ENCODE peak calls at places on chromosomes 12 and 14, in four cellular contexts. I is A549, P is K562, N is GM23338. K is an unnamed sample.

GRCh38 chr12:92608418-92609091 is 94.2 kb upstream of the PLEKHG7 start:
- DNase-seq in I (peak), P (peak), N (peak), K (no peak)

GRCh38 chr12:106303202-106303820 is 778 bp downstream of the TCP11L2 start:
- DNase-seq in I (peak), P (peak), N (peak), K (no peak)

GRCh38 chr12:14810953-14811483 is 3.0 kb downstream of the SMCO3 start:
- DNase-seq in I (peak), P (peak), N (peak), K (no peak)

GRCh38 chr14:68168460-68169109 is 349.0 kb downstream of the RAD51B start:
- DNase-seq in I (no peak), P (no peak), N (no peak), K (no peak)

GRCh38 chr14:55103005-55103640 is 25.9 kb upstream of the LGALS3 start:
- DNase-seq in I (peak), P (peak), N (peak), K (no peak)

GRCh38 chr12:89831696-89832095 is 123.1 kb upstream of the ATP2B1 start:
- DNase-seq in I (no peak), P (no peak), N (no peak), K (no peak)

GRCh38 chr14:24310666-24311604 is at the start of gene LTB4R:
- DNase-seq in I (no peak), P (no peak), N (peak), K (peak)

GRCh38 chr12:48197549-48197966 is 5.5 kb downstream of the OR10AD1 start:
- DNase-seq in I (peak), P (peak), N (peak), K (peak)

GRCh38 chr12:88062464-88062863 is 33.3 kb upstream of the C12orf50 start:
- DNase-seq in I (no peak), P (no peak), N (no peak), K (no peak)

GRCh38 chr14:104999361-104999760 is 13.8 kb downstream of the CLBA1 start:
- DNase-seq in I (no peak), P (no peak), N (no peak), K (no peak)

GRCh38 chr14:99728981-99729451 is 44.9 kb downstream of the CYP46A1 start:
- DNase-seq in I (no peak), P (no peak), N (no peak), K (no peak)

GRCh38 chr14:52596320-52596719 is 43.7 kb downstream of the GPR137C start:
- DNase-seq in I (no peak), P (no peak), N (peak), K (no peak)

GRCh38 chr12:1439201-1439600 is 155.2 kb downstream of the FBXL14 start:
- DNase-seq in I (no peak), P (no peak), N (no peak), K (no peak)

GRCh38 chr12:77999074-77999715 is 168.5 kb downstream of the NAV3 start:
- DNase-seq in I (no peak), P (no peak), N (no peak), K (peak)

GRCh38 chr14:98189521-98189920 is 1082.5 kb downstream of the BCL11B start:
- DNase-seq in I (no peak), P (no peak), N (no peak), K (no peak)

GRCh38 chr12:78245111-78245510 is 414.4 kb downstream of the NAV3 start:
- DNase-seq in I (no peak), P (no peak), N (no peak), K (no peak)

GRCh38 chr12:4857472-4858291 is 52.0 kb upstream of the KCNA1 start:
- DNase-seq in I (peak), P (peak), N (peak), K (no peak)

GRCh38 chr12:118773956-118774723 is 207.2 kb upstream of the SRRM4 start:
- DNase-seq in I (no peak), P (no peak), N (peak), K (no peak)

GRCh38 chr12:52682938-52683574 is 2.8 kb upstream of the KRT1 start:
- DNase-seq in I (no peak), P (no peak), N (no peak), K (no peak)

GRCh38 chr14:60670994-60671393 is 21.7 kb upstream of the SIX1 start:
- DNase-seq in I (no peak), P (no peak), N (no peak), K (no peak)

GRCh38 chr12:26406391-26406790 is 211.0 kb downstream of the SSPN start:
- DNase-seq in I (no peak), P (no peak), N (no peak), K (no peak)

GRCh38 chr12:89731614-89732013 is 23.0 kb upstream of the ATP2B1 start:
- DNase-seq in I (no peak), P (no peak), N (no peak), K (no peak)

GRCh38 chr12:101407054-101407437 is 526 bp downstream of the ARL1 start:
- DNase-seq in I (no peak), P (no peak), N (peak), K (no peak)

GRCh38 chr12:124390442-124391116 is 95.7 kb downstream of the RFLNA start:
- DNase-seq in I (peak), P (no peak), N (no peak), K (peak)

GRCh38 chr14:73058923-73059311 is 583 bp downstream of the RBM25 start:
- DNase-seq in I (peak), P (peak), N (peak), K (peak)

GRCh38 chr14:65100905-65101541 is 1.3 kb downstream of the MAX start:
- DNase-seq in I (no peak), P (no peak), N (no peak), K (no peak)

GRCh38 chr14:97021001-97021400 is 223.8 kb downstream of the VRK1 start:
- DNase-seq in I (no peak), P (peak), N (no peak), K (peak)

GRCh38 chr12:124399622-124400021 is 104.7 kb downstream of the RFLNA start:
- DNase-seq in I (peak), P (peak), N (peak), K (no peak)

GRCh38 chr14:100271247-100271939 is 32.4 kb downstream of the YY1 start:
- DNase-seq in I (peak), P (peak), N (peak), K (no peak)

GRCh38 chr12:112891093-112892024 is 15.4 kb upstream of the OAS1 start:
- DNase-seq in I (no peak), P (no peak), N (no peak), K (no peak)

GRCh38 chr14:75496755-75497154 is 25.5 kb upstream of the BATF start:
- DNase-seq in I (no peak), P (no peak), N (no peak), K (no peak)
- TF ChIP-seq REST in I (peak), P (no peak), N (peak), K (peak)

DNA sequence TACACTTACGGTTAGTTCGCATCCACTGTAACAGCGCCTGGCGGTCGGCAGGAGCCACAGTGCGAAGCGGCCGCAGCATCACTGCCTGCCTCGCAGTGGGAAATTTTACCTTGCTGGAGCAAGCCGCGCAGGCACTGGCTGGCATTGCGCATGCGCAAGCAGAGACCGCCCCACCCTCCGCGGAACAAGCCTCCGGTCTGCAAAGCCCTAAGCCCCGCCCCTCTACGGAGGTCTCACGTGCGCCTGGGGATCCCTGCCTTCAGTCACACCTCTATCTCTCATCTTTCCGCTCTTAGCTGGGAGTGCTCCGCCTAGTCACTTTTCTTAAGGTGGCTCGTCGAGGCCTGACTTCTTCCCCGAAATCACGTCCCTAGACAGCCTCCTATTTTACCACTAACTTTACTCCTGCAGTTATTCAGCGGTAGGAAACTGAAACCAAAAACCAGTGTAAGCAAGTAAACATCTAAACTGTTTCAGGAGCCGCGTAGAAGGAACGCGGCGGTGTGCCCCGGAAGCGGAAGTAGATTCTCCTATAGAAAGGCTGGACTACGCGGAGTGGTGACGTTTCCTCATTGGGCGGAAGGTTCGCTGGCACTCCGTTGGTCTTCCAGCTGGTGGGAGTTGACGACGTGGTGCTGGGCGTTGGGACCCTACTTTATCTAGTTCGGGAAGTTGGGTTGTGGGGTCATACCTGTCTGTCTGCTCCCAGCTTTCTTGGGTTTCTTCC is at the start of gene SRP54:
- DNase-seq in I (peak), P (peak), N (peak), K (peak)
- TF ChIP-seq CTCF in I (no peak), P (no peak), N (no peak), K (no peak)

GRCh38 chr12:27919671-27920235 is 52.8 kb downstream of the PTHLH start:
- DNase-seq in I (no peak), P (no peak), N (no peak), K (no peak)

GRCh38 chr12:27915536-27915935 is 57.0 kb downstream of the PTHLH start:
- DNase-seq in I (no peak), P (no peak), N (no peak), K (no peak)

GRCh38 chr12:27913999-27914614 is 58.4 kb downstream of the PTHLH start:
- DNase-seq in I (no peak), P (no peak), N (no peak), K (no peak)

GRCh38 chr12:27911397-27911796 is 61.1 kb downstream of the PTHLH start:
- DNase-seq in I (no peak), P (no peak), N (no peak), K (no peak)

GRCh38 chr12:27914956-27915355 is 57.6 kb downstream of the PTHLH start:
- DNase-seq in I (no peak), P (no peak), N (no peak), K (no peak)
- TF ChIP-seq REST in I (no peak), P (no peak), N (no peak), K (no peak)

DNA sequence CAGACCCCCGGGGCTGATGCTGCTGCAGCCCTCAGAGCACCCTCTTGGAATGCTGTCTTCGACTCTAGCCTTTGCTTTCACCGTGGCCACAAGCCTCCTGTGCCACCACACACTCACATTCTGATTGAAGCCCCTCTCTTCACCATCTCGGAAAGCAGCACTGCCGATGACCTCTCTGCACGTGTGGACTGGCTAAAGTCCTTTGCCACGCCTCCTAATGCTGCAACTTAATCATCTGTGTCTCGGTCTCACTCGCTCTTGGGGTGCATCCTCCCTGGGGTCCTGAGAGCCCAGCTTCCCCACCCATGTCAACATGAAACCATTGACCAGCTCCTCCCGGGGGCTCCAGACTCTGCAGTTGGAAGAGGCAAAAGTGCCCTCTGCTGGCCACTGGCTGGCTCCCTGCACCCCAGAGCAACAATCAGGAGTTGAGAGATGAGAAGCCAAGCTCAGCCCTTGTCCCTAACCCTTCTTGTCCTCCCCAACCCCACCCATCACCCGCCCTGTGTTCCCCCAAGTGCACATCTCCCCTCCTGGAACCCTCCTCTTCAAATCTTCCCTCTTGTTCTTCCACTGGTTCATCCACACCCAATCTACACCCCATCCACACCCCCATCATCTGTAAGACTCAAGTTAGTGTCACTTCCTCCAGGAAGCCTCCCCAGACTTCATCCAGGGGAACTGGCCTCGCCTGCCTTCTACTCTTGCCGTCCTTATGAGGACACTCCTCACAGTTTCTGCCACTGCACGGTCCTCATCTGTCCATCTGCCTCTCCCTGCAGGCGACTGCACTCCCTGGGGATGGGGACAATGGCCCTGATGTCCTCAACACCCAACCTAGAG is 23.6 kb upstream of the FAM181A start:
- DNase-seq in I (peak), P (peak), N (peak), K (no peak)
- TF ChIP-seq CTCF in I (peak), P (peak), N (peak), K (peak)

GRCh38 chr14:87045241-87045640 is 947.7 kb downstream of the GALC start:
- DNase-seq in I (no peak), P (no peak), N (no peak), K (no peak)

GRCh38 chr14:87049886-87050820 is 942.8 kb downstream of the GALC start:
- DNase-seq in I (peak), P (no peak), N (peak), K (peak)

GRCh38 chr14:87045956-87046355 is 947.0 kb downstream of the GALC start:
- DNase-seq in I (no peak), P (no peak), N (no peak), K (no peak)

GRCh38 chr14:87044807-87045206 is 948.2 kb downstream of the GALC start:
- DNase-seq in I (no peak), P (no peak), N (no peak), K (no peak)

DNA sequence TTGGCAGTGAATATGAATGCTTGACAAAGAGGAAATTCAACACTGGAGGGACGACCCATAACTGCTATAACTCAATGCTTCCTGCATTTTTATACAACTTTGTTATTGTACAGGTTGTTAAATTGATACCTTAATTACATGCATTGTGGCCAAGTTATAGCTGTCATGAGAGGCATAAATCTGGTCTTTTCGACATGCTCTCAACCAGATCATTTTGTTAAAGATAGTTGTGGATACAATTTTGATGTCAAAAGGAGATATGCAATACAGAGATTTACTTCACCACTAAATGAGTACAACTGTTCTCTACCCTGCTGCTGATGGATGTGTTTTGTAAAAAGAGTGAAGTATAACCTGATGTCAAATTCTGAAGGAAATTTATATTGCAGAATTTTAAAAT is 946.0 kb downstream of the GALC start:
- DNase-seq in I (no peak), P (no peak), N (no peak), K (no peak)
- TF ChIP-seq REST in I (no peak), P (no peak), N (no peak), K (no peak)

GRCh38 chr14:44149597-44149996 is 357.5 kb downstream of the FSCB start:
- DNase-seq in I (peak), P (peak), N (peak), K (no peak)
- TF ChIP-seq CTCF in I (peak), P (no peak), N (peak), K (peak)

DNA sequence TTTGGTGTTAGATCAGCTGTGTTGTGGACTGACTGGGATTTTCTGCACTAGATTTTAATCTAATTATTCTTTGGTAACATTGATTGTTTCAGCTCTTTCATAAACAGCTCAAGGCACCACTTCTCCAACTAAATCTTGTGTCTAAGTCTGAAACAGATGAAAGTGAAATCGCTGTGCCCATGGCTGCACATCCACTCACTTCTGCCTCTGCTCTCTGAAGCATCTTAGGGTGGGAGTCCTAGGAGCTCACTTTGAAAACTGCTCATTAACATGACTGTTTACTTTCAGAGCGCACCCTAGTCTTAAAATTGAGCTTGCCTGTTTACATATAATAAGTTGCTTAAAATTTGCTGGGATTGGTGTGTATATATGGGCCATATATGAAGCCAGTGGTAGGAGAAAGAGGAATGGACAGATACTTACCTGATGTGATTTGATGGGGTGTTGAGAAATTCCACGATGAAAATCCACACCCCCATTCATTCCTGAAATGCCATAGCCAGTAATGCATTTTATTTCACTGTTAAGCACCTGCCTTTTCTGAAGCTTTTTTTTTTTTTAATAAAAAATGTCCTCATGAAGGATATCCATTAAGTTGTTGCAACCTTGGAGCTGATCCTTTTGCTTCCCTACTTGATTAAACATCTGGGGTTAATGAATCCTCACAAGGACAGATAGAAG is 52.8 kb downstream of the PPFIBP1 start:
- DNase-seq in I (no peak), P (no peak), N (no peak), K (no peak)
- TF ChIP-seq REST in I (no peak), P (no peak), N (no peak), K (no peak)

GRCh38 chr12:42237052-42237852 is 796 bp downstream of the YAF2 start:
- DNase-seq in I (peak), P (peak), N (peak), K (peak)
- TF ChIP-seq CTCF in I (peak), P (peak), N (peak), K (no peak)

GRCh38 chr12:68611094-68611818 is 557 bp downstream of the RAP1B start:
- DNase-seq in I (peak), P (peak), N (peak), K (no peak)
- TF ChIP-seq REST in I (no peak), P (no peak), N (no peak), K (no peak)

GRCh38 chr12:33245459-33245858 is 194.2 kb downstream of the SYT10 start:
- DNase-seq in I (no peak), P (no peak), N (no peak), K (no peak)

GRCh38 chr12:33247625-33248024 is 192.0 kb downstream of the SYT10 start:
- DNase-seq in I (no peak), P (no peak), N (no peak), K (no peak)

GRCh38 chr12:33253123-33253522 is 186.5 kb downstream of the SYT10 start:
- DNase-seq in I (no peak), P (no peak), N (no peak), K (no peak)

GRCh38 chr12:33251548-33251947 is 188.1 kb downstream of the SYT10 start:
- DNase-seq in I (no peak), P (no peak), N (no peak), K (no peak)

GRCh38 chr12:33248364-33248763 is 191.3 kb downstream of the SYT10 start:
- DNase-seq in I (no peak), P (no peak), N (peak), K (no peak)
- TF ChIP-seq CTCF in I (no peak), P (no peak), N (peak), K (no peak)